ENCODE peak calls at places on chromosomes 11 and 22, in six cellular contexts. V is osteoblast; R is cardiac muscle cell; K is activated CD4-positive, alpha-beta T cell treated with anti-CD3 and anti-CD28 coated beads for 24 hours; A is CD8-positive, alpha-beta memory T cell; N is right cardiac atrium. D is an unnamed sample.

GRCh38 chr11:102386376-102386775 is 39.4 kb downstream of the BIRC2 start:
- DNase-seq in V (no peak), R (no peak), K (no peak), A (no peak), N (no peak), D (no peak)

GRCh38 chr11:93653080-93653479 is 8.4 kb upstream of the CEP295 start:
- DNase-seq in V (no peak), R (no peak), K (no peak), A (no peak), N (no peak), D (no peak)

GRCh38 chr11:101666916-101667315 is 83.1 kb upstream of the TRPC6 start:
- DNase-seq in V (no peak), R (no peak), K (no peak), A (no peak), N (no peak), D (no peak)

GRCh38 chr11:10348650-10349280 is 43.9 kb downstream of the ADM start:
- DNase-seq in V (no peak), R (peak), K (no peak), A (no peak), N (no peak), D (no peak)

GRCh38 chr11:113147249-113147648 is 167.1 kb upstream of the TTC12 start:
- DNase-seq in V (no peak), R (peak), K (no peak), A (no peak), N (peak), D (no peak)

GRCh38 chr11:79088967-79089366 is 351.9 kb downstream of the TENM4 start:
- DNase-seq in V (no peak), R (no peak), K (no peak), A (no peak), N (no peak), D (no peak)

GRCh38 chr11:2899080-2899783 is 13.7 kb upstream of the CDKN1C start:
- DNase-seq in V (no peak), R (no peak), K (no peak), A (no peak), N (no peak), D (no peak)

GRCh38 chr11:64856382-64857227 is 12.2 kb upstream of the CDC42BPG start:
- DNase-seq in V (peak), R (peak), K (peak), A (no peak), N (peak), D (no peak)

GRCh38 chr11:85827768-85828639 is 17.1 kb upstream of the SYTL2 start:
- DNase-seq in V (peak), R (peak), K (no peak), A (peak), N (no peak), D (peak)

GRCh38 chr22:21936151-21936778 is 16.4 kb downstream of the PPM1F start:
- DNase-seq in V (peak), R (no peak), K (no peak), A (no peak), N (peak), D (no peak)

GRCh38 chr11:72985645-72986044 is 156.5 kb downstream of the FCHSD2 start:
- DNase-seq in V (no peak), R (peak), K (no peak), A (no peak), N (no peak), D (no peak)

GRCh38 chr11:69746780-69747742 is 28.1 kb downstream of the FGF4 start:
- DNase-seq in V (peak), R (peak), K (no peak), A (no peak), N (no peak), D (no peak)

GRCh38 chr22:40728731-40729189 is 49.5 kb downstream of the MCHR1 start:
- DNase-seq in V (no peak), R (peak), K (peak), A (peak), N (no peak), D (peak)

D was measured in T-helper 22 cell.